ENCODE peak calls at places on chromosome 9, in eight cellular contexts. L is adrenal gland, J is AG09319, D is bronchial epithelial cell, O is dorsolateral prefrontal cortex, Y is epithelial cell of esophagus, B is body of pancreas, T is psoas muscle. A is an unnamed sample.
A peak's percentile ranks its signal among the peaks of the same experiment; 100 is the strongest.

GRCh38 chr9:82161876-82162275 is 173.3 kb downstream of the SPATA31D1 start:
- DNase-seq in L (no peak), T (no peak), J (no peak), D (no peak), O (no peak), Y (no peak), B (no peak), A (no peak)

GRCh38 chr9:37582548-37583157 is 6.5 kb upstream of the FBXO10 start:
- DNase-seq in B (no peak), J (peak; percentile 38), T (no peak), Y (peak; percentile 79), D (peak; percentile 70), O (no peak), L (no peak), A (no peak)

GRCh38 chr9:133477461-133477860 is 1.4 kb downstream of the SLC2A6 start:
- DNase-seq in Y (no peak), L (no peak), B (no peak), D (no peak), J (no peak), T (no peak), O (no peak), A (no peak)

GRCh38 chr9:5518937-5519319 is 8.6 kb downstream of the PDCD1LG2 start:
- DNase-seq in O (no peak), J (no peak), T (no peak), D (no peak), L (no peak), Y (no peak), B (no peak), A (no peak)

GRCh38 chr9:74066128-74066527 is 431.0 kb upstream of the RORB start:
- DNase-seq in J (no peak), D (no peak), Y (no peak), O (no peak), T (no peak), B (no peak), L (no peak), A (no peak)

GRCh38 chr9:16046713-16047112 is 493.9 kb downstream of the CCDC171 start:
- DNase-seq in T (no peak), L (no peak), Y (no peak), B (no peak), O (no peak), J (no peak), D (no peak), A (no peak)

GRCh38 chr9:108049671-108050494 is 560.3 kb upstream of the KLF4 start:
- DNase-seq in L (no peak), Y (no peak), B (no peak), D (no peak), O (no peak), T (no peak), J (no peak), A (no peak)

GRCh38 chr9:4489919-4490704 is at the start of gene SLC1A1:
- DNase-seq in B (peak; percentile 80), D (peak; percentile 44), L (peak; percentile 61), O (no peak), Y (peak; percentile 66), J (no peak), T (peak; percentile 58), A (no peak)

GRCh38 chr9:93090091-93090655 is 5.8 kb upstream of the CARD19 start:
- DNase-seq in T (no peak), J (no peak), B (no peak), O (no peak), Y (no peak), D (no peak), L (no peak), A (no peak)

GRCh38 chr9:75147638-75148037 is 59.3 kb downstream of the OSTF1 start:
- DNase-seq in D (peak; percentile 10), T (no peak), L (no peak), O (no peak), J (no peak), Y (no peak), B (no peak), A (no peak)

GRCh38 chr9:37679649-37680402 is 29.1 kb downstream of the FRMPD1 start:
- DNase-seq in O (no peak), T (no peak), J (no peak), Y (no peak), D (no peak), L (no peak), B (no peak), A (no peak)

GRCh38 chr9:121376214-121376830 is 6.3 kb upstream of the STOM start:
- DNase-seq in J (no peak), L (no peak), Y (no peak), T (no peak), B (no peak), O (no peak), D (no peak), A (no peak)
- TF ChIP-seq CTCF in J (peak; percentile 36), L (peak; percentile 74), Y (peak; percentile 21), T (peak; percentile 51), B (peak; percentile 30), O (peak; percentile 72), D (no peak), A (peak; percentile 22)

DNA sequence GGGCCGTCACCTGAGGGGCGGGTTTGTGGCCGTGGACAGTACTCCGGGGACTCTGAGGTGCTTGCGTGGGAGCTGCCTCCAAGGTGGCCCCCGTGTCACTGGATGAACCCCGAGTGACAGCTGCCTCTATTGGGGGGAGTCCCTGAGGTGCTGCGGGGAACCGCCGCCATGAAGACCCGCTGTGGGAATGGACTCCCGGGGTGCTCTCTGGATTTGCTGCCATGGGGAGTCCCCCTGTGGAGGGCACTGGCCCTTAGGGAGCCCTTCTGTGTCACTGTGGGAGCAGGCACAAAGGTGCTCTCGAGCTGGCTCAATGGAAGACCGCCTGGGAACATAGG is 100.2 kb upstream of the CCL21 start:
- DNase-seq in L (no peak), D (no peak), Y (no peak), J (no peak), B (no peak), T (no peak), O (no peak), A (no peak)
- TF ChIP-seq CTCF in L (no peak), D (no peak), Y (no peak), J (no peak), B (no peak), T (no peak), O (no peak), A (no peak)

DNA sequence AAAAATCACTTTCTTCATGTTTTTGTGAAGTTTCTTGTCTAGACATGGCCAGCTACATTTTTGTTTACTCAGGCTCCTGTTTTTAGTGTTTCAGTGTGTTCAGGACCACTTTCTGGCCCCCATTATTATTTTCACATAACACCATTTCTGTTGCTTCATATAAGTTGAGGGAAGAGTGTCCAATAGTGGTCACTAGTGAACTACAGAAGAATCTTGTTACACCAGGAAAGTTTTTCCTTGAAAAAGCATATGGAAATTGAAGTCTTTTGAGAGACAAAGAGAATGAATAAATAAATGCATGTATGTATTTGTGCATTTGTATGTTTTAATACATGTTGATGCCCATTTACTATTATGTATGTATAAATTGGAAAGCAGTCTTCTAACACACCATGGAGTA is 3.8 kb downstream of the ADAMTSL1 start:
- DNase-seq in Y (no peak), L (no peak), D (no peak), T (no peak), B (no peak), J (no peak), O (no peak), A (no peak)
- TF ChIP-seq CTCF in Y (no peak), L (no peak), D (no peak), T (no peak), B (no peak), J (no peak), O (no peak), A (no peak)

GRCh38 chr9:129610473-129611301 is 10.2 kb downstream of the C9orf50 start:
- DNase-seq in B (peak; percentile 84), O (no peak), D (peak; percentile 30), L (peak; percentile 79), T (peak; percentile 78), J (no peak), Y (peak; percentile 55), A (peak; percentile 74)
- TF ChIP-seq CTCF in B (peak; percentile 82), O (peak; percentile 79), D (peak; percentile 80), L (peak; percentile 89), T (peak; percentile 96), J (peak; percentile 85), Y (peak; percentile 78), A (peak; percentile 99)

GRCh38 chr9:18208166-18209059 is 265.5 kb upstream of the ADAMTSL1 start:
- DNase-seq in Y (peak; percentile 72), O (no peak), D (peak; percentile 73), B (peak; percentile 69), T (peak; percentile 12), L (peak; percentile 28), J (no peak), A (no peak)
- TF ChIP-seq CTCF in Y (peak; percentile 82), O (peak; percentile 52), D (peak; percentile 68), B (peak; percentile 67), T (no peak), L (peak; percentile 49), J (peak; percentile 51), A (no peak)